ENCODE peak calls at places on chromosomes 13 and 19, in eight cellular contexts. One of them, this sample, is unnamed.
A peak's percentile ranks its signal among the peaks of the same experiment; 100 is the strongest.

GRCh38 chr19:41223431-41224234 is 4.6 kb downstream of the AXL start:
- DNase-seq in glomerular endothelial cell: no peak
- DNase-seq in NCI-H1694 treated with DMSO at 0.1 percent for 48 hours: no peak
- DNase-seq in Right ventricle myocardium superior: no peak
- DNase-seq in fibroblast of pulmonary artery: peak; percentile 60
- DNase-seq in adipocyte: peak; percentile 76
- DNase-seq in sigmoid colon: peak; percentile 72
- DNase-seq in Peyer's patch: no peak
- DNase-seq in this sample: no peak

GRCh38 chr13:19862511-19863313 is 737 bp downstream of the ZMYM5 start:
- DNase-seq in glomerular endothelial cell: no peak
- DNase-seq in NCI-H1694 treated with DMSO at 0.1 percent for 48 hours: peak; percentile 52
- DNase-seq in Right ventricle myocardium superior: no peak
- DNase-seq in adipocyte: peak; percentile 62
- DNase-seq in Peyer's patch: peak; percentile 71
- DNase-seq in sigmoid colon: peak; percentile 71
- DNase-seq in fibroblast of pulmonary artery: peak; percentile 16
- DNase-seq in this sample: peak; percentile 56

GRCh38 chr19:40907968-40908735 is 26.1 kb upstream of the CYP2A7 start:
- DNase-seq in sigmoid colon: no peak
- DNase-seq in Peyer's patch: no peak
- DNase-seq in Right ventricle myocardium superior: no peak
- DNase-seq in glomerular endothelial cell: no peak
- DNase-seq in NCI-H1694 treated with DMSO at 0.1 percent for 48 hours: no peak
- DNase-seq in adipocyte: no peak
- DNase-seq in fibroblast of pulmonary artery: no peak
- DNase-seq in this sample: peak; percentile 61

GRCh38 chr19:11528551-11529341 is at the start of gene ECSIT:
- DNase-seq in fibroblast of pulmonary artery: peak; percentile 99
- DNase-seq in Peyer's patch: peak; percentile 98
- DNase-seq in sigmoid colon: peak; percentile 99
- DNase-seq in adipocyte: peak; percentile 99
- DNase-seq in glomerular endothelial cell: peak; percentile 87
- DNase-seq in NCI-H1694 treated with DMSO at 0.1 percent for 48 hours: peak; percentile 92
- DNase-seq in Right ventricle myocardium superior: peak; percentile 98
- DNase-seq in this sample: peak; percentile 97

GRCh38 chr13:77860621-77861020 is 58.0 kb downstream of the EDNRB start:
- DNase-seq in fibroblast of pulmonary artery: peak; percentile 90
- DNase-seq in sigmoid colon: no peak
- DNase-seq in NCI-H1694 treated with DMSO at 0.1 percent for 48 hours: no peak
- DNase-seq in adipocyte: peak; percentile 71
- DNase-seq in Peyer's patch: no peak
- DNase-seq in Right ventricle myocardium superior: no peak
- DNase-seq in glomerular endothelial cell: no peak
- DNase-seq in this sample: no peak

GRCh38 chr13:72508392-72508791 is 219.0 kb downstream of the MZT1 start:
- DNase-seq in glomerular endothelial cell: no peak
- DNase-seq in fibroblast of pulmonary artery: no peak
- DNase-seq in NCI-H1694 treated with DMSO at 0.1 percent for 48 hours: no peak
- DNase-seq in sigmoid colon: no peak
- DNase-seq in Peyer's patch: no peak
- DNase-seq in adipocyte: no peak
- DNase-seq in Right ventricle myocardium superior: no peak
- DNase-seq in this sample: no peak

GRCh38 chr13:29509999-29510586 is 85.4 kb downstream of the SLC7A1 start:
- DNase-seq in adipocyte: no peak
- DNase-seq in Right ventricle myocardium superior: no peak
- DNase-seq in fibroblast of pulmonary artery: no peak
- DNase-seq in glomerular endothelial cell: no peak
- DNase-seq in sigmoid colon: no peak
- DNase-seq in Peyer's patch: no peak
- DNase-seq in NCI-H1694 treated with DMSO at 0.1 percent for 48 hours: no peak
- DNase-seq in this sample: no peak

GRCh38 chr13:75628811-75629210 is 7.3 kb upstream of the LMO7 start:
- DNase-seq in fibroblast of pulmonary artery: no peak
- DNase-seq in sigmoid colon: no peak
- DNase-seq in adipocyte: no peak
- DNase-seq in Peyer's patch: no peak
- DNase-seq in NCI-H1694 treated with DMSO at 0.1 percent for 48 hours: no peak
- DNase-seq in glomerular endothelial cell: no peak
- DNase-seq in Right ventricle myocardium superior: no peak
- DNase-seq in this sample: no peak

GRCh38 chr19:13935765-13936486 is 2.3 kb downstream of the PODNL1 start:
- DNase-seq in adipocyte: peak; percentile 17
- DNase-seq in Peyer's patch: peak; percentile 43
- DNase-seq in NCI-H1694 treated with DMSO at 0.1 percent for 48 hours: no peak
- DNase-seq in glomerular endothelial cell: no peak
- DNase-seq in sigmoid colon: no peak
- DNase-seq in fibroblast of pulmonary artery: no peak
- DNase-seq in Right ventricle myocardium superior: no peak
- DNase-seq in this sample: no peak

This sample was measured in germinal center.